ENCODE peak calls at places on chromosomes 3 and 15, in five cellular contexts. A is IMR-90; I is body of pancreas; Y is CD4-positive, alpha-beta memory T cell; L is stromal cell of bone marrow. M is an unnamed sample.

GRCh38 chr15:90006217-90007088 is 5.3 kb downstream of the ZNF710 start:
- DNase-seq in A (no peak), I (peak; percentile 52), Y (no peak), L (no peak), M (no peak)

GRCh38 chr15:74010929-74011540 is 16.5 kb downstream of the PML start:
- DNase-seq in A (no peak), I (no peak), Y (no peak), L (no peak), M (no peak)

GRCh38 chr3:12841085-12841969 is at the start of gene RPL32:
- DNase-seq in A (peak; percentile 96), I (peak; percentile 88), Y (peak; percentile 92), L (peak; percentile 91), M (peak; percentile 95)

GRCh38 chr15:75887178-75887577 is 16.5 kb upstream of the FBXO22 start:
- DNase-seq in A (no peak), I (no peak), Y (no peak), L (no peak), M (no peak)

GRCh38 chr3:140629351-140630137 is 48.3 kb upstream of the TRIM42 start:
- DNase-seq in A (peak; percentile 35), I (no peak), Y (no peak), L (peak; percentile 94), M (peak; percentile 93)

GRCh38 chr3:52429779-52430415 is 15.0 kb downstream of the SEMA3G start:
- DNase-seq in A (peak; percentile 28), I (peak; percentile 11), Y (no peak), L (no peak), M (no peak)

GRCh38 chr15:42371125-42371524 is 11.8 kb downstream of the CAPN3 start:
- DNase-seq in A (peak; percentile 37), I (no peak), Y (no peak), L (no peak), M (no peak)

GRCh38 chr3:15326037-15326436 is 6.3 kb downstream of the SH3BP5 start:
- DNase-seq in A (no peak), I (no peak), Y (no peak), L (no peak), M (no peak)

M was measured in astrocyte of the cerebellum.